ENCODE peak calls at places on chromosome 17, in five cellular contexts. One of them, this sample, is unnamed.
A peak's percentile ranks its signal among the peaks of the same experiment; 100 is the strongest.

GRCh38 chr17:59487161-59487873 is 78.1 kb upstream of the DHX40 start:
- DNase-seq in GM13976: no peak
- DNase-seq in breast epithelium: no peak
- DNase-seq in GM12878: no peak
- DNase-seq in fibroblast of pulmonary artery: no peak
- DNase-seq in this sample: no peak

GRCh38 chr17:64457156-64457555 is 8.2 kb downstream of the MILR1 start:
- DNase-seq in GM13976: no peak
- DNase-seq in fibroblast of pulmonary artery: peak; percentile 29
- DNase-seq in breast epithelium: no peak
- DNase-seq in GM12878: no peak
- DNase-seq in this sample: no peak

GRCh38 chr17:70230883-70231282 is 61.6 kb downstream of the KCNJ2 start:
- DNase-seq in breast epithelium: no peak
- DNase-seq in GM13976: no peak
- DNase-seq in fibroblast of pulmonary artery: no peak
- DNase-seq in GM12878: no peak
- DNase-seq in this sample: no peak

GRCh38 chr17:59105852-59106462 is 723 bp downstream of the TRIM37 start:
- DNase-seq in fibroblast of pulmonary artery: peak; percentile 47
- DNase-seq in GM12878: no peak
- DNase-seq in GM13976: no peak
- DNase-seq in breast epithelium: peak; percentile 51
- DNase-seq in this sample: no peak

GRCh38 chr17:45896803-45897693 is 2.7 kb downstream of the MAPT start:
- DNase-seq in fibroblast of pulmonary artery: no peak
- DNase-seq in GM12878: no peak
- DNase-seq in breast epithelium: no peak
- DNase-seq in GM13976: no peak
- DNase-seq in this sample: no peak

GRCh38 chr17:45451131-45451530 is 18.5 kb upstream of the ARHGAP27 start:
- DNase-seq in GM12878: no peak
- DNase-seq in GM13976: peak; percentile 4
- DNase-seq in fibroblast of pulmonary artery: no peak
- DNase-seq in breast epithelium: no peak
- DNase-seq in this sample: no peak

GRCh38 chr17:27540300-27541105 is 84.3 kb downstream of the KSR1 start:
- DNase-seq in fibroblast of pulmonary artery: peak; percentile 100
- DNase-seq in GM12878: no peak
- DNase-seq in breast epithelium: peak; percentile 75
- DNase-seq in GM13976: no peak
- DNase-seq in this sample: peak; percentile 98

GRCh38 chr17:62823111-62823895 is 15.2 kb upstream of the MARCHF10 start:
- DNase-seq in GM13976: no peak
- DNase-seq in fibroblast of pulmonary artery: peak; percentile 38
- DNase-seq in GM12878: no peak
- DNase-seq in breast epithelium: no peak
- DNase-seq in this sample: no peak

GRCh38 chr17:17595755-17596154 is 4.2 kb upstream of the PEMT start:
- DNase-seq in GM12878: no peak
- DNase-seq in breast epithelium: no peak
- DNase-seq in fibroblast of pulmonary artery: no peak
- DNase-seq in GM13976: no peak
- DNase-seq in this sample: no peak

GRCh38 chr17:13594762-13595697 is 6.7 kb downstream of the HS3ST3A1 start:
- DNase-seq in breast epithelium: peak; percentile 65
- DNase-seq in fibroblast of pulmonary artery: peak; percentile 92
- DNase-seq in GM13976: peak; percentile 67
- DNase-seq in GM12878: peak; percentile 2
- DNase-seq in this sample: peak; percentile 73

DNA sequence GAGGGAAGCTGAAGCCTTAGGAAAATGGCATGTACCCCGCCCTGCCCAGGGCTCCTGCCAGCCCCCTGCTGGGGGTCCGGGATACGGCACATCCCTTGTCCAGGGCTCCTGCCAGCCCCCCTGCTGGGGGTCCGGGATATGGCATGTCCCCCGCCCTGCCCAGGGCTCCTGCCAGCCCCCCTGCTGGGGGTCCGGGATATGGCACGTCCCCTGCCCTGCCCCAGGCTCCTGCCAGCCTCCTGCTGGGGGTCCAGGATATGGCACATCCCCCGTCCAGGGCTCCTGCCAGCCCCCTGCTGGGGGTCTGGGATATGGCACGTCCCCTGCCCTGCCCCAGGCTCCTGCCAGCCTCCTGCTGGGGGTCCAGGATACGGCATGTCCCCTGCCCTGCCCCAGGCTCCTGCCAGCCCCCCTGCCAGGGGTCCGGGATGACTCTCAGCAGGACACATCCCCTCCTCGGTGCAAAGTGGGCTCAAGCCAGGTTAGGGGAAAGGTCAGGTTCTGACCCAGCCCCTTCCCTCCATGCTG is 43.2 kb downstream of the RPH3AL start:
- DNase-seq in GM12878: no peak
- DNase-seq in GM13976: no peak
- DNase-seq in fibroblast of pulmonary artery: no peak
- DNase-seq in breast epithelium: no peak
- DNase-seq in this sample: no peak
- TF ChIP-seq CTCF in GM12878: peak; percentile 35
- TF ChIP-seq CTCF in GM13976: no peak
- TF ChIP-seq CTCF in fibroblast of pulmonary artery: peak; percentile 25
- TF ChIP-seq CTCF in breast epithelium: no peak
- TF ChIP-seq CTCF in this sample: peak; percentile 5

GRCh38 chr17:50920891-50921595 is 54.9 kb upstream of the TOB1 start:
- DNase-seq in breast epithelium: no peak
- DNase-seq in GM13976: no peak
- DNase-seq in GM12878: no peak
- DNase-seq in fibroblast of pulmonary artery: no peak
- DNase-seq in this sample: no peak

GRCh38 chr17:50920041-50920410 is 53.9 kb upstream of the TOB1 start:
- DNase-seq in breast epithelium: no peak
- DNase-seq in GM13976: no peak
- DNase-seq in GM12878: no peak
- DNase-seq in fibroblast of pulmonary artery: no peak
- DNase-seq in this sample: no peak

GRCh38 chr17:50918933-50919296 is 52.8 kb upstream of the TOB1 start:
- DNase-seq in fibroblast of pulmonary artery: no peak
- DNase-seq in GM12878: no peak
- DNase-seq in breast epithelium: peak; percentile 52
- DNase-seq in GM13976: peak; percentile 41
- DNase-seq in this sample: no peak

GRCh38 chr17:50918071-50918932 is 52.1 kb upstream of the TOB1 start:
- DNase-seq in GM12878: no peak
- DNase-seq in GM13976: no peak
- DNase-seq in breast epithelium: peak; percentile 83
- DNase-seq in fibroblast of pulmonary artery: no peak
- DNase-seq in this sample: no peak

GRCh38 chr17:50919321-50920040 is 53.3 kb upstream of the TOB1 start:
- DNase-seq in breast epithelium: peak; percentile 96
- DNase-seq in GM12878: no peak
- DNase-seq in GM13976: peak; percentile 84
- DNase-seq in fibroblast of pulmonary artery: peak; percentile 84
- DNase-seq in this sample: peak; percentile 42
- TF ChIP-seq CTCF in breast epithelium: no peak
- TF ChIP-seq CTCF in GM12878: no peak
- TF ChIP-seq CTCF in GM13976: no peak
- TF ChIP-seq CTCF in fibroblast of pulmonary artery: no peak
- TF ChIP-seq CTCF in this sample: no peak

DNA sequence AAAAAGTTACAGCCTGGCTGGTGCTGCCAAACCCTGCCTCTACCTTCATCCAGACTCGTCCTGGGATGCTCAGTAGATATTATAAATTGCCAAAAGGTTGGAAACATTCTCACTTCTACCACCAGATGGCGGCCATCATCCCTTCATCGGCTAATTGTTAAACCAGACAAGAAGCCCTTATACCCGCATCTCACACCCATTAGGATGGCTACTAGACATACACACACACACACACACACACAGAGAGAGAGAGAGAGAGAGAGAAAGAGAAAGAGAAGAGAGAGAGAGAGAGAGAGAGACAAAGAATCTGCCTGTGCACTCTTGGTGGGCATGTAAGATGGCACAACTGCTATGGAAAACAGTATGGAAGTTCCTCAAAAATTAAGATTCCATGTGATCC is 15.0 kb upstream of the SCIMP start:
- DNase-seq in GM12878: no peak
- DNase-seq in breast epithelium: peak; percentile 31
- DNase-seq in fibroblast of pulmonary artery: peak; percentile 88
- DNase-seq in GM13976: peak; percentile 80
- DNase-seq in this sample: peak; percentile 57
- TF ChIP-seq CTCF in GM12878: peak; percentile 67
- TF ChIP-seq CTCF in breast epithelium: peak; percentile 75
- TF ChIP-seq CTCF in fibroblast of pulmonary artery: peak; percentile 69
- TF ChIP-seq CTCF in GM13976: peak; percentile 59
- TF ChIP-seq CTCF in this sample: peak; percentile 69

GRCh38 chr17:1563786-1564613 is 1.4 kb upstream of the PITPNA start:
- DNase-seq in fibroblast of pulmonary artery: no peak
- DNase-seq in GM13976: no peak
- DNase-seq in GM12878: no peak
- DNase-seq in breast epithelium: no peak
- DNase-seq in this sample: no peak

GRCh38 chr17:1562178-1562643 is 381 bp downstream of the PITPNA start:
- DNase-seq in breast epithelium: peak; percentile 32
- DNase-seq in GM13976: no peak
- DNase-seq in GM12878: no peak
- DNase-seq in fibroblast of pulmonary artery: no peak
- DNase-seq in this sample: no peak

GRCh38 chr17:1559743-1560581 is 2.6 kb downstream of the PITPNA start:
- DNase-seq in breast epithelium: no peak
- DNase-seq in fibroblast of pulmonary artery: no peak
- DNase-seq in GM12878: no peak
- DNase-seq in GM13976: no peak
- DNase-seq in this sample: no peak

GRCh38 chr17:1560582-1561170 is 1.9 kb downstream of the PITPNA start:
- DNase-seq in GM13976: no peak
- DNase-seq in GM12878: no peak
- DNase-seq in fibroblast of pulmonary artery: no peak
- DNase-seq in breast epithelium: no peak
- DNase-seq in this sample: no peak

GRCh38 chr17:1561420-1562177 is 993 bp downstream of the PITPNA start:
- DNase-seq in GM13976: peak; percentile 74
- DNase-seq in fibroblast of pulmonary artery: peak; percentile 16
- DNase-seq in breast epithelium: no peak
- DNase-seq in GM12878: no peak
- DNase-seq in this sample: no peak
- TF ChIP-seq CTCF in GM13976: peak; percentile 32
- TF ChIP-seq CTCF in fibroblast of pulmonary artery: no peak
- TF ChIP-seq CTCF in breast epithelium: no peak
- TF ChIP-seq CTCF in GM12878: peak; percentile 41
- TF ChIP-seq CTCF in this sample: peak; percentile 8

GRCh38 chr17:77476006-77476405 is 335.2 kb downstream of the SEC14L1 start:
- DNase-seq in GM13976: no peak
- DNase-seq in fibroblast of pulmonary artery: no peak
- DNase-seq in breast epithelium: no peak
- DNase-seq in GM12878: no peak
- DNase-seq in this sample: no peak

GRCh38 chr17:77475012-77475976 is 334.5 kb downstream of the SEC14L1 start:
- DNase-seq in breast epithelium: no peak
- DNase-seq in GM12878: no peak
- DNase-seq in fibroblast of pulmonary artery: peak; percentile 72
- DNase-seq in GM13976: peak; percentile 64
- DNase-seq in this sample: no peak

GRCh38 chr17:77478281-77478680 is 337.5 kb downstream of the SEC14L1 start:
- DNase-seq in GM13976: no peak
- DNase-seq in GM12878: no peak
- DNase-seq in fibroblast of pulmonary artery: no peak
- DNase-seq in breast epithelium: no peak
- DNase-seq in this sample: no peak

GRCh38 chr17:77476920-77477805 is 336.4 kb downstream of the SEC14L1 start:
- DNase-seq in breast epithelium: peak; percentile 77
- DNase-seq in GM12878: no peak
- DNase-seq in fibroblast of pulmonary artery: peak; percentile 94
- DNase-seq in GM13976: no peak
- DNase-seq in this sample: peak; percentile 94

DNA sequence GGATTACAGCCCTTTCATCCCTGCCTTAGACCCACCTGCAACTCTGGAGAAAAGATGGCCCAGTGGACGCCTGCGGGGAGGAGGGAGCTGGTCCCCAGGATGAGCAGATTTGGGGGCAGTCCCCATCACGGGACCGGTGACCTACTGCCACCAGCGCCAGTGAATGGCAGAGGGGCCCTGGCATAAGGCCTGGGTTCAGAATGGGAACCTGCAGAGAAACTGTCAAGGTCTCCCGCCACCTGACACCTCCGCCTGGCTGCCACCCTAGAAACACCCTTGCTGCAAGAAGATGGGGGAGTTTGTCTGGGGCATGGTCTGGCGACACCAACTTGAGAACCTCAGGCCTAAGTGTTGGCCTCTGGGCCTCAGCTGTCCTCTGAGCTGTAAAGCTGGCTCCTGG is 335.7 kb downstream of the SEC14L1 start:
- DNase-seq in GM12878: no peak
- DNase-seq in GM13976: no peak
- DNase-seq in fibroblast of pulmonary artery: no peak
- DNase-seq in breast epithelium: no peak
- DNase-seq in this sample: no peak
- TF ChIP-seq CTCF in GM12878: no peak
- TF ChIP-seq CTCF in GM13976: no peak
- TF ChIP-seq CTCF in fibroblast of pulmonary artery: no peak
- TF ChIP-seq CTCF in breast epithelium: no peak
- TF ChIP-seq CTCF in this sample: no peak

GRCh38 chr17:74305865-74306654 is 20.0 kb upstream of the KIF19 start:
- DNase-seq in GM13976: no peak
- DNase-seq in fibroblast of pulmonary artery: no peak
- DNase-seq in breast epithelium: no peak
- DNase-seq in GM12878: no peak
- DNase-seq in this sample: no peak
- TF ChIP-seq CTCF in GM13976: no peak
- TF ChIP-seq CTCF in fibroblast of pulmonary artery: peak; percentile 1
- TF ChIP-seq CTCF in breast epithelium: no peak
- TF ChIP-seq CTCF in GM12878: no peak
- TF ChIP-seq CTCF in this sample: no peak

GRCh38 chr17:78422267-78422605 is 43.8 kb downstream of the PGS1 start:
- DNase-seq in GM13976: no peak
- DNase-seq in GM12878: no peak
- DNase-seq in breast epithelium: no peak
- DNase-seq in fibroblast of pulmonary artery: no peak
- DNase-seq in this sample: no peak
- TF ChIP-seq CTCF in GM13976: no peak
- TF ChIP-seq CTCF in GM12878: no peak
- TF ChIP-seq CTCF in breast epithelium: no peak
- TF ChIP-seq CTCF in fibroblast of pulmonary artery: no peak
- TF ChIP-seq CTCF in this sample: no peak

GRCh38 chr17:82915010-82915696 is 75.3 kb upstream of the ZNF750 start:
- DNase-seq in GM13976: no peak
- DNase-seq in breast epithelium: no peak
- DNase-seq in fibroblast of pulmonary artery: no peak
- DNase-seq in GM12878: peak; percentile 11
- DNase-seq in this sample: no peak
- TF ChIP-seq CTCF in GM13976: no peak
- TF ChIP-seq CTCF in breast epithelium: no peak
- TF ChIP-seq CTCF in fibroblast of pulmonary artery: no peak
- TF ChIP-seq CTCF in GM12878: peak; percentile 34
- TF ChIP-seq CTCF in this sample: peak; percentile 5

This sample was measured in AG09319.